ENCODE peak calls at places on chromosome 14, in six cellular contexts. J is transverse colon, K is stomach, L is A549, M is suprapubic skin, R is ovary. S is an unnamed sample. For H3K4me1, the result is how much of the 10 kb centered on the place peaks cover.

GRCh38 chr14:99699071-99699760 is 15.1 kb downstream of the CYP46A1 start:
- DNase-seq in L (no peak), K (no peak), M (no peak), R (no peak), J (no peak), S (no peak)

GRCh38 chr14:22852940-22853767 is 16.8 kb downstream of the MMP14 start:
- DNase-seq in R (peak), J (peak), L (peak), K (peak), M (peak), S (peak)

GRCh38 chr14:41663478-41663845 is 56.8 kb downstream of the LRFN5 start:
- DNase-seq in M (no peak), L (no peak), R (no peak), K (no peak), J (no peak), S (no peak)

GRCh38 chr14:102208741-102209140 is 69.0 kb downstream of the WDR20 start:
- DNase-seq in J (peak), L (no peak), R (no peak), K (no peak), M (no peak), S (no peak)

GRCh38 chr14:53338192-53338591 is 185.1 kb upstream of the DDHD1 start:
- DNase-seq in R (no peak), M (no peak), J (no peak), K (no peak), L (no peak), S (no peak)

GRCh38 chr14:99419905-99420304 is 60.8 kb downstream of the SETD3 start:
- DNase-seq in K (no peak), L (no peak), J (no peak), M (no peak), R (no peak), S (no peak)

GRCh38 chr14:21268612-21269251 is 510 bp downstream of the HNRNPC start:
- DNase-seq in R (no peak), M (no peak), J (peak), L (peak), K (peak), S (no peak)

GRCh38 chr14:55316528-55316927 is 45.3 kb downstream of the FBXO34 start:
- DNase-seq in K (no peak), M (no peak), L (no peak), R (no peak), J (peak), S (no peak)

GRCh38 chr14:66636240-66636639 is 128.3 kb downstream of the GPHN start:
- DNase-seq in M (no peak), K (no peak), L (no peak), J (no peak), R (no peak), S (no peak)

GRCh38 chr14:74324945-74325361 is 22.2 kb upstream of the ABCD4 start:
- DNase-seq in K (no peak), L (peak), J (no peak), M (no peak), R (no peak), S (no peak)

GRCh38 chr14:63777024-63777423 is 49.2 kb upstream of the SGPP1 start:
- DNase-seq in K (no peak), L (peak), M (no peak), R (no peak), J (no peak), S (no peak)

GRCh38 chr14:51474854-51475253 is 176.9 kb upstream of the FRMD6 start:
- DNase-seq in K (no peak), J (no peak), M (no peak), L (no peak), R (no peak), S (no peak)

GRCh38 chr14:51283402-51283825 is 43.4 kb downstream of the TMX1 start:
- DNase-seq in L (peak), J (no peak), K (no peak), R (no peak), M (no peak), S (peak)

GRCh38 chr14:100031506-100032281 is 33.5 kb upstream of the EVL start:
- DNase-seq in R (no peak), K (no peak), J (peak), L (peak), M (peak), S (peak)

GRCh38 chr14:30906752-30907658 is 32.6 kb downstream of the COCH start:
- DNase-seq in M (no peak), L (peak), K (no peak), J (no peak), R (no peak), S (no peak)

GRCh38 chr14:19851365-19851764 is 23.6 kb upstream of the OR4K2 start:
- DNase-seq in R (no peak), M (no peak), J (no peak), K (no peak), L (no peak), S (no peak)

GRCh38 chr14:96806836-96807235 is 9.7 kb downstream of the VRK1 start:
- DNase-seq in K (no peak), R (no peak), L (peak), M (no peak), J (no peak), S (no peak)

GRCh38 chr14:89399594-89400068 is 17.4 kb downstream of the FOXN3 start:
- DNase-seq in L (peak), M (peak), R (no peak), J (no peak), K (no peak), S (no peak)

GRCh38 chr14:74825008-74825407 is 50.9 kb downstream of the PROX2 start:
- DNase-seq in J (no peak), K (no peak), M (no peak), L (no peak), R (no peak), S (no peak)

GRCh38 chr14:55794655-55795583 is 214.9 kb downstream of the KTN1 start:
- DNase-seq in R (no peak), K (no peak), L (peak), J (no peak), M (no peak), S (no peak)

GRCh38 chr14:85579957-85580356 is 50.0 kb downstream of the FLRT2 start:
- DNase-seq in L (no peak), K (no peak), J (no peak), M (no peak), R (no peak), S (no peak)

GRCh38 chr14:54818201-54819133 is 84.2 kb downstream of the GCH1 start:
- DNase-seq in R (no peak), J (peak), L (no peak), K (no peak), M (no peak), S (no peak)

GRCh38 chr14:78530078-78530477 is 359.9 kb downstream of the NRXN3 start:
- DNase-seq in M (no peak), K (no peak), J (no peak), R (no peak), L (peak), S (no peak)

GRCh38 chr14:79415726-79416125 is 795.6 kb downstream of the DIO2 start:
- DNase-seq in K (no peak), M (no peak), L (no peak), J (no peak), R (no peak), S (no peak)

GRCh38 chr14:100334904-100335303 is 11.8 kb downstream of the SLC25A47 start:
- DNase-seq in R (no peak), L (no peak), K (no peak), M (peak), J (no peak), S (no peak)

GRCh38 chr14:100291305-100292075 is 14.8 kb downstream of the SLC25A29 start:
- DNase-seq in L (no peak), R (peak), K (no peak), J (peak), M (peak), S (no peak)

GRCh38 chr14:72847721-72848120 is 46.2 kb downstream of the DPF3 start:
- DNase-seq in K (no peak), R (no peak), J (no peak), L (peak), M (no peak), S (no peak)

GRCh38 chr14:106845286-106846087 is 1319.1 kb downstream of the TMEM121 start:
- DNase-seq in M (no peak), J (peak), L (peak), K (peak), R (peak), S (no peak)

GRCh38 chr14:70726651-70727375 is 82.5 kb downstream of the MAP3K9 start:
- DNase-seq in J (no peak), L (no peak), R (no peak), K (no peak), M (no peak), S (no peak)

GRCh38 chr14:60622210-60622919 is 26.9 kb downstream of the SIX1 start:
- DNase-seq in L (no peak), M (no peak), K (no peak), R (no peak), J (no peak), S (peak)

GRCh38 chr14:60777856-60778578 is 43.5 kb downstream of the MNAT1 start:
- DNase-seq in R (no peak), L (peak), K (no peak), M (no peak), J (no peak), S (no peak)

GRCh38 chr14:50403433-50403832 is 6.8 kb upstream of the CDKL1 start:
- DNase-seq in M (no peak), J (no peak), K (no peak), R (no peak), L (no peak), S (no peak)

GRCh38 chr14:35403085-35403396 is 1.5 kb downstream of the NFKBIA start:
- DNase-seq in K (no peak), M (no peak), J (peak), L (no peak), R (peak), S (no peak)

GRCh38 chr14:35401853-35402252 is 2.7 kb downstream of the NFKBIA start:
- DNase-seq in J (no peak), M (no peak), K (no peak), L (no peak), R (peak), S (no peak)

GRCh38 chr14:35403397-35404245 is 928 bp downstream of the NFKBIA start:
- DNase-seq in L (peak), J (peak), M (peak), R (peak), K (peak), S (peak)

GRCh38 chr14:35401422-35401729 is 3.2 kb downstream of the NFKBIA start:
- DNase-seq in K (no peak), R (no peak), J (no peak), M (no peak), L (no peak), S (no peak)

DNA sequence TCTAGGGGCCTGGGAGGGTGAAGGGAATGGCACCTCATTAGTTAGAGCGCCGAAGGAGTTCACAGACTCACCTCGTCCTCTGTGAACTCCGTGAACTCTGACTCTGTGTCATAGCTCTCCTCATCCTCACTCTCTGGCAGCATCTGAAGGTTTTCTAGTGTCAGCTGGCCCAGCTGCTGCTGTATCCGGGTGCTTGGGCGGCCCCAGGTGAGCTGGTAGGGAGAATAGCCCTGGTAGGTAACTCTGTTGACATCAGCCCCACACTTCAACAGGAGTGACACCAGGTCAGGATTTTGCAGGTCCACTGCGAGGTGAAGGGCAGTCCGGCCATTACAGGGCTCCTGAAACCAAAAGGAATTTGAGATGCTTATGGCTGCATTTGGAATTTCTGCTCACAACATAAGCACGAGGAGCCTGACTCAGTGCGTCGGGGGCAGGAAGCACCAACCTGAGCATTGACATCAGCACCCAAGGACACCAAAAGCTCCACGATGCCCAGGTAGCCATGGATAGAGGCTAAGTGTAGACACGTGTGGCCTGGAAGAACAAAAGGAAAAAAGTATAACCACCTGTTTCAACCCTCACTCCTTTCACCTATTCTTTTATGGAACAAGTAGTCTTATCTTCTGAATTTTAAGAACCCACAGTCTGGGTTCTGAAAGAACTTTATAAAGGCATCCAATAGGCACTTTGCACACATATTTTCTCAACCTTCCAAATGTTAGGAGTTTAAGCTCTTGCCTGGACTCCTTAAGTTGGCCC is 2.0 kb downstream of the NFKBIA start:
- DNase-seq in J (peak), K (no peak), R (no peak), L (no peak), M (no peak), S (no peak)
- H3K4me1 ChIP-seq in J (under half), K (half or more), R (under half), L (half or more), M (half or more), S (half or more)

GRCh38 chr14:68013326-68013725 is 193.7 kb downstream of the RAD51B start:
- DNase-seq in R (no peak), M (no peak), K (no peak), J (no peak), L (no peak), S (no peak)

GRCh38 chr14:68012861-68013260 is 193.3 kb downstream of the RAD51B start:
- DNase-seq in M (no peak), J (no peak), R (no peak), K (no peak), L (no peak), S (no peak)

GRCh38 chr14:68008491-68008890 is 188.9 kb downstream of the RAD51B start:
- DNase-seq in K (no peak), J (no peak), L (no peak), M (no peak), R (no peak), S (no peak)

GRCh38 chr14:68014771-68015170 is 195.2 kb downstream of the RAD51B start:
- DNase-seq in K (no peak), M (no peak), R (no peak), L (no peak), J (no peak), S (no peak)

DNA sequence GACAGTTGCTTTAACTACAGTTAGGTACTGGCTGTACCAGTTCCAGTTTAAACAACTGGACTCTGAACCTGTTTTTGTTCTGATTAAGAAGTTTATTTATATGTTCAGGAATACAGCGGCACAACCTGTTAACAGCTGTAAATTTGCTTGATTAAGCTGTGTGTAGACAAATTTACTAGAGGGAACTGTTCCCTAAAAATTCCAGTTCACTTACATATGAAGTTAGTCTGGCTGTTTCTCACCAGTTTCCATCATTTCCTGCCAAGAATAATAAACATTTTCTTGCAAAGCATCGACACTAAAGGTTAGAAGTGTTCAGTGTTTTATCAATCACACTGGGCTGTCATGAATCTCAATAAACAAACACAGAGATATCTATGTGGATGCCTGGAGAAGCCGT is 192.1 kb downstream of the RAD51B start:
- DNase-seq in K (no peak), L (no peak), R (no peak), M (no peak), J (no peak), S (no peak)
- TF ChIP-seq EP300 in K (no peak), L (no peak), R (no peak), M (no peak), J (peak), S (no peak)

DNA sequence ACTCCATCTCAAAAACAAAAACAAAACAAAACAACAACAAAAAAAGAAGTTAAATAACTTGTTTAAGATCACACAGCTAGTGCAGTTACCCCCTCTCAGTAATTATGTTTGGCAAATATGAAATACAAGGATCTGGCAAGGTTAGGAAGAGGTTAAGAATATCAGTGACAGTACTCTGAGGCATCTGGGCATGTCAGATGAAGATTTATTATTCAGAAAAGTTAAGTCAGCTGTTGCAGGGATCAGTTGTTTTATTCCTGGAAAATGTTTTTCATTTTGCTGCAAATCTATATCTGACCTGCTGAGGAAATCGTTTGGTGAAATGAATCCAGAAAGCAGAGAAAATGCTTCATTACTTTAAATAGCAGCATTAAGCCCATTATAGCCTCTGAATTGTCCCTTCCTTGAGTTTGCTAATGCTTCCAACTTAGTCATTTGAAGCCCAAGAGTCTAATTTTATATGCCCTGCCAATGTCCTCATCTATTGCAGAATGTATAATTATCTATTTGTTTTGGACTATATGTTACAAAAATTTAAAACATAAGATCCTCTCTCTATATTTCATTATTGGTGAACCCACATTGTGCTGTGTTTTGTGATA is 8.1 kb downstream of the GPX2 start:
- DNase-seq in K (no peak), R (no peak), J (no peak), M (no peak), L (no peak), S (no peak)
- H3K4me1 ChIP-seq in K (half or more), R (under half), J (under half), M (under half), L (under half), S (under half)

GRCh38 chr14:104976198-104977007 is 1.8 kb downstream of the AHNAK2 start:
- DNase-seq in L (peak), R (peak), K (peak), J (peak), M (peak), S (peak)
- TF ChIP-seq EP300 in L (no peak), R (no peak), K (no peak), J (no peak), M (no peak), S (no peak)

DNA sequence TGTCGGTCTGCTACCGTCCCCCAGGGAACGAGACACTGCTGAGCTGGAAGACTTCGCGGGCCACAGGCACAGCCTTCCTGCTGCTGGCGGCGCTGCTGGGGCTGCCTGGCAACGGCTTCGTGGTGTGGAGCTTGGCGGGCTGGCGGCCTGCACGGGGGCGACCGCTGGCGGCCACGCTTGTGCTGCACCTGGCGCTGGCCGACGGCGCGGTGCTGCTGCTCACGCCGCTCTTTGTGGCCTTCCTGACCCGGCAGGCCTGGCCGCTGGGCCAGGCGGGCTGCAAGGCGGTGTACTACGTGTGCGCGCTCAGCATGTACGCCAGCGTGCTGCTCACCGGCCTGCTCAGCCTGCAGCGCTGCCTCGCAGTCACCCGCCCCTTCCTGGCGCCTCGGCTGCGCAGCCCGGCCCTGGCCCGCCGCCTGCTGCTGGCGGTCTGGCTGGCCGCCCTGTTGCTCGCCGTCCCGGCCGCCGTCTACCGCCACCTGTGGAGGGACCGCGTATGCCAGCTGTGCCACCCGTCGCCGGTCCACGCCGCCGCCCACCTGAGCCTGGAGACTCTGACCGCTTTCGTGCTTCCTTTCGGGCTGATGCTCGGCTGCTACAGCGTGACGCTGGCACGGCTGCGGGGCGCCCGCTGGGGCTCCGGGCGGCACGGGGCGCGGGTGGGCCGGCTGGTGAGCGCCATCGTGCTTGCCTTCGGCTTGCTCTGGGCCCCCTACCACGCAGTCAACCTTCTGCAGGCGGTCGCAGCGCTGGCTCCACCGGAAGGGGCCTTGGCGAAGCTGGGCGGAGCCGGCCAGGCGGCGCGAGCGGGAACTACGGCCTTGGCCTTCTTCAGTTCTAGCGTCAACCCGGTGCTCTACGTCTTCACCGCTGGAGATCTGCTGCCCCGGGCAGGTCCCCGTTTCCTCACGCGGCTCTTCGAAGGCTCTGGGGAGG is at the start of gene LTB4R:
- DNase-seq in M (peak), K (peak), J (peak), R (peak), L (no peak), S (no peak)
- H3K4me1 ChIP-seq in M (half or more), K (half or more), J (under half), R (under half), L (under half), S (under half)